ENCODE peak calls at places on chromosome 22, in seven cellular contexts. J, D, O, V, G, N and F are unnamed samples.

GRCh38 chr22:20297414-20298109 is 22.3 kb downstream of the DGCR6L start:
- DNase-seq in J (no peak), D (no peak), O (no peak), V (no peak), G (no peak), N (no peak), F (no peak)

GRCh38 chr22:19174106-19175025 is 4.2 kb downstream of the SLC25A1 start:
- DNase-seq in J (no peak), D (peak; percentile 41), O (no peak), V (no peak), G (no peak), N (no peak), F (no peak)

GRCh38 chr22:35648066-35649025 is at the start of gene APOL6:
- DNase-seq in J (no peak), D (peak; percentile 67), O (peak; percentile 84), V (peak; percentile 83), G (peak; percentile 59), N (no peak), F (peak; percentile 79)

GRCh38 chr22:35686298-35686697 is 31.4 kb upstream of the APOL5 start:
- DNase-seq in J (no peak), D (no peak), O (no peak), V (no peak), G (no peak), N (no peak), F (no peak)

GRCh38 chr22:36081023-36081431 is 52.4 kb upstream of the RBFOX2 start:
- DNase-seq in J (no peak), D (peak; percentile 25), O (peak; percentile 32), V (no peak), G (no peak), N (peak; percentile 74), F (no peak)

GRCh38 chr22:29314074-29314473 is 1.4 kb downstream of the RASL10A start:
- DNase-seq in J (no peak), D (no peak), O (no peak), V (no peak), G (no peak), N (no peak), F (no peak)

GRCh38 chr22:17952273-17952801 is 72.0 kb downstream of the MICAL3 start:
- DNase-seq in J (no peak), D (no peak), O (no peak), V (no peak), G (no peak), N (no peak), F (peak; percentile 9)

GRCh38 chr22:37566903-37567798 is 6.9 kb downstream of the CDC42EP1 start:
- DNase-seq in J (peak; percentile 90), D (peak; percentile 92), O (peak; percentile 50), V (peak; percentile 89), G (peak; percentile 88), N (no peak), F (peak; percentile 84)

GRCh38 chr22:37701121-37701786 is 4.4 kb downstream of the TRIOBP start:
- DNase-seq in J (no peak), D (peak; percentile 33), O (no peak), V (no peak), G (no peak), N (no peak), F (no peak)

GRCh38 chr22:19478086-19478392 is 954 bp downstream of the UFD1 start:
- DNase-seq in J (no peak), D (no peak), O (no peak), V (no peak), G (no peak), N (no peak), F (no peak)

GRCh38 chr22:35835998-35836691 is 118.5 kb downstream of the APOL5 start:
- DNase-seq in J (no peak), D (peak; percentile 43), O (peak; percentile 87), V (no peak), G (peak; percentile 64), N (peak; percentile 52), F (no peak)

GRCh38 chr22:20624161-20624616 is 116.8 kb downstream of the MED15 start:
- DNase-seq in J (no peak), D (no peak), O (no peak), V (no peak), G (no peak), N (no peak), F (no peak)

DNA sequence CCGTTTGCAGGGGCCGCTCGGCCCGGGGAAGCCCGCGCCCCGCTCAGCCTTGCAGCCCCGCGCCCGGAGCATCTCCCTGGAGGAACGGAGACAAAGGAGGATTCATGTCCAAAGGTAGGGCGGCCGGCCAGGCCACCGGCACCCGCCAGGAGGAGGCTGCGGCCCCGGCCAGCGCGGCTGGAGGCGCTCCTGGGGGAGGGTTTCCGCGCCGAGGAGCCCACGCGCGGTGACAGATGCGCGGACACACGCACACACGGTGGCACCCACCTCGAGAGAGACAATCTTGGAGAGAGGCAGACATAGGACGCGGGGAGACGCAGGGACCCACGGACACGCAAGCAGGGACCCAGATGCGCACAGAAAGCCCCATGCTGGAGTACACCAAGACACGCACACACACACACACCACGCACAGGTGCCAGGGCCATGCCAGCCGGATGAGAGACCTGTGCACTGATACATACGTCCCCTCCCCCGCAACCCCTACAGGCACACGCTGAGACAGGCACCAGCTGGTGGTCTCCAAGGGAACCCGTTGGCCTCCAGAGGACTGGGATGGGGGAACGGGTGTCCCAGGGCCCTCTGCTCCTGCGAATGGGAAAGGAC is 7.8 kb downstream of the SEPTIN3 start:
- DNase-seq in J (no peak), D (no peak), O (no peak), V (no peak), G (no peak), N (no peak), F (no peak)
- H3K27me3 ChIP-seq in J (peaks cover 5% of the 10 kb centered on the region), D (no peaks in the 10 kb centered on the region), O (peaks cover 51% of the 10 kb centered on the region), V (peaks cover 16% of the 10 kb centered on the region), G (no peaks in the 10 kb centered on the region), N (peaks cover 53% of the 10 kb centered on the region), F (peaks cover 3% of the 10 kb centered on the region)

DNA sequence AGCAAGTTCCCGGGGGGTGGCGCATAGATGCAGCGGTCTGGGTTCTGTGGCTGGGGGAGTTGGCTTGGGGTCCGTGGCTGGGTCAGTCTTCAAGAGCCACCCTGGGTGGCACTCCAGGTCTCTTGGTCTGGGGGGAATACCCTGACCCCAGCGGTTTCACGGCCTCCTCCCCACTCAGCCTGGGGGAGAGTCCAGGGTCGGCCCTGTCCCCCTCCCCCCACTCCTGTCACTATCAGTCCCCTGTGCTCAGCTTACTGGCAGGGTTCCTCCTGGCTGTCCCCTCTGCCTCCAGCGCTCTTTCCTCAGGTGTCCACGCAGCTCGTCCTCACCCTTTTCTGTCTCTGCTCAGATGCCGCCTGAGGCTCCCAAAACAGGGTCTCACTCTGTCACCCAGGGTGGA is 68.5 kb upstream of the PARVG start:
- DNase-seq in J (no peak), D (no peak), O (no peak), V (no peak), G (no peak), N (no peak), F (no peak)
- H3K9me3 ChIP-seq in J (no peaks in the 10 kb centered on the region), D (no peaks in the 10 kb centered on the region), O (no peaks in the 10 kb centered on the region), V (no peaks in the 10 kb centered on the region), G (no peaks in the 10 kb centered on the region), N (no peaks in the 10 kb centered on the region), F (no peaks in the 10 kb centered on the region)

GRCh38 chr22:24426859-24427499 is 420 bp upstream of the ADORA2A start:
- DNase-seq in J (no peak), D (no peak), O (no peak), V (no peak), G (no peak), N (no peak), F (no peak)

GRCh38 chr22:24427500-24428164 is at the start of gene ADORA2A:
- DNase-seq in J (no peak), D (peak; percentile 44), O (no peak), V (peak; percentile 88), G (no peak), N (no peak), F (peak; percentile 93)

GRCh38 chr22:24424901-24425775 is 2.3 kb upstream of the ADORA2A start:
- DNase-seq in J (no peak), D (no peak), O (no peak), V (no peak), G (no peak), N (no peak), F (no peak)

GRCh38 chr22:24424001-24424900 is 3.1 kb upstream of the ADORA2A start:
- DNase-seq in J (no peak), D (no peak), O (no peak), V (peak; percentile 47), G (no peak), N (no peak), F (peak; percentile 53)

DNA sequence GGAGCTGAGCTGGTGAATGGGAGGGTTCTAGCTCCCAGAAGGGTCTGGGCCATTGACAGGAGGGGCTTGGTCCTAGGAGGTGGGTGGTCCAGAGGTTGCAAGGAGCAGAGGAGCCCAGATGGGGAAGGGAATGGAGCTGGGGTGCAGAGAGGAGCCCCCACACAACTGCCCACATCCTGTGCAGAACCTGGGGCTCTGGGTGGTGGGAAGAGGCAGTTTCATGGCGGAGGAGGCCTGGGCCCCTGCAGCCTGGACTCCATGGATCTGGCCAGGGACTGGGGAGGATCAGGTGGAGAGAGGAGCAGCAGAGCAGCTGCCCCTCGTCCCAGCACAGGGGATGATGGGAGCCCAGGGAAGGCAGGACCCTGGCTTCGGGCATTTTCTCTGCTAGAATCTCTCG is 963 bp upstream of the ADORA2A start:
- DNase-seq in J (no peak), D (no peak), O (no peak), V (no peak), G (no peak), N (no peak), F (no peak)
- H3K4me3 ChIP-seq in J (no peak overlapping the region), D (no peak overlapping the region), O (no peak overlapping the region), V (peak overlapping the region; percentile 75), G (no peak overlapping the region), N (no peak overlapping the region), F (peak overlapping the region; percentile 47)

GRCh38 chr22:49699928-49700498 is 127.7 kb downstream of the BRD1 start:
- DNase-seq in J (no peak), D (no peak), O (no peak), V (no peak), G (no peak), N (no peak), F (no peak)

GRCh38 chr22:49702068-49702397 is 125.6 kb downstream of the BRD1 start:
- DNase-seq in J (no peak), D (no peak), O (no peak), V (no peak), G (no peak), N (no peak), F (no peak)

GRCh38 chr22:49699476-49699875 is 128.2 kb downstream of the BRD1 start:
- DNase-seq in J (peak; percentile 51), D (no peak), O (no peak), V (no peak), G (no peak), N (no peak), F (no peak)

GRCh38 chr22:49703391-49703926 is 124.2 kb downstream of the BRD1 start:
- DNase-seq in J (no peak), D (no peak), O (no peak), V (no peak), G (no peak), N (no peak), F (no peak)

DNA sequence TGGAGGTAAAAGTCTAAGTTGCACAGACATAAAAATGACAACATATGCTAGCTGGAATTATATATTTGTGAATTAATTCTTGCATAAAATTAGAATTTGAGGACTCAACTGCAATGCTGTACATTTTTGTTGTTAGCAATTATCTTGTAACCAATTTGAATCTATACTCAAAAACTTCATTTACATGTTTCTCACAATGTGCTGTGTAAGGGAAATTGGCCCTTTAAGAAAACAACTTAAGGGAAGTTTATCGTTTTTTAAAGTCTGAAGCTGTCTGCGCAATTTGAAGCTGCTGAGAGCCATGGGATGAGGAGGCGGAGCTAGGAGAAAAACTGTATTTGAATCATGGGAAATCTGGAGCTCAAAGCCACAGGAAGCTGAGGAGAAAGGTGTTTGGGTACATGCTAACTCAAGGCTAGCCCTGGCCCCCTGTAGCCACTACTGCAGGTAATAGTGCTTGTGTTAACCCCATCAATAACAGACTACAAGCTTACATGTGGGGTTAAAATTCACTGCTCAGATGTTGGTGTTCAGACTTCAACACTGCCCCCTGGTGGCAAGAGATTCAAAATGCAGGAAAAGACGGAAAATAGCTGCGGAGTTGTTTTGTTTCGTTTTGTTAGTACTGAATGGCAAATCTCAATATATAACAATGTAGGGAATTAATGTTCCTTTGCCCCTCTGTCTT is 126.1 kb downstream of the BRD1 start:
- DNase-seq in J (no peak), D (no peak), O (no peak), V (no peak), G (no peak), N (no peak), F (peak; percentile 17)
- H3K27me3 ChIP-seq in J (peaks cover 60% of the 10 kb centered on the region), D (no peaks in the 10 kb centered on the region), O (no peaks in the 10 kb centered on the region), V (no peaks in the 10 kb centered on the region), G (peaks cover 15% of the 10 kb centered on the region), N (peaks cover 15% of the 10 kb centered on the region), F (peaks cover 3% of the 10 kb centered on the region)